ENCODE peak calls at places on chromosomes 1 and 21, in six cellular contexts. One of them, this sample, is unnamed.

GRCh38 chr21:41605178-41605933 is 97.4 kb upstream of the TMPRSS2 start:
- DNase-seq in RCC 7860: no peak
- DNase-seq in NB4: no peak
- DNase-seq in T-helper 1 cell: no peak
- DNase-seq in EH: no peak
- DNase-seq in midbrain: no peak
- DNase-seq in this sample: no peak

GRCh38 chr1:177687544-177687943 is 282.3 kb downstream of the SEC16B start:
- DNase-seq in RCC 7860: no peak
- DNase-seq in NB4: no peak
- DNase-seq in T-helper 1 cell: no peak
- DNase-seq in EH: no peak
- DNase-seq in midbrain: no peak
- DNase-seq in this sample: no peak

GRCh38 chr1:85894651-85895050 is 186.4 kb upstream of the ZNHIT6 start:
- DNase-seq in RCC 7860: no peak
- DNase-seq in NB4: peak
- DNase-seq in T-helper 1 cell: no peak
- DNase-seq in EH: peak
- DNase-seq in midbrain: no peak
- DNase-seq in this sample: no peak

GRCh38 chr21:26070822-26071425 is 99.6 kb downstream of the APP start:
- DNase-seq in RCC 7860: peak
- DNase-seq in NB4: no peak
- DNase-seq in T-helper 1 cell: peak
- DNase-seq in EH: peak
- DNase-seq in midbrain: no peak
- DNase-seq in this sample: no peak

GRCh38 chr1:86119214-86119764 is 37.3 kb downstream of the COL24A1 start:
- DNase-seq in RCC 7860: no peak
- DNase-seq in NB4: no peak
- DNase-seq in T-helper 1 cell: no peak
- DNase-seq in EH: no peak
- DNase-seq in midbrain: no peak
- DNase-seq in this sample: no peak

GRCh38 chr1:223143760-223144248 is 756 bp upstream of the TLR5 start:
- DNase-seq in RCC 7860: no peak
- DNase-seq in NB4: peak
- DNase-seq in T-helper 1 cell: no peak
- DNase-seq in EH: no peak
- DNase-seq in midbrain: no peak
- DNase-seq in this sample: no peak

GRCh38 chr1:221416723-221417122 is 325.2 kb downstream of the DUSP10 start:
- DNase-seq in RCC 7860: no peak
- DNase-seq in NB4: no peak
- DNase-seq in T-helper 1 cell: no peak
- DNase-seq in EH: no peak
- DNase-seq in midbrain: no peak
- DNase-seq in this sample: no peak

GRCh38 chr1:182869241-182869666 is 30.1 kb downstream of the DHX9 start:
- DNase-seq in RCC 7860: no peak
- DNase-seq in NB4: no peak
- DNase-seq in T-helper 1 cell: no peak
- DNase-seq in EH: no peak
- DNase-seq in midbrain: no peak
- DNase-seq in this sample: no peak

GRCh38 chr1:78003882-78004718 is 639 bp upstream of the DNAJB4 start:
- DNase-seq in RCC 7860: peak
- DNase-seq in NB4: peak
- DNase-seq in T-helper 1 cell: peak
- DNase-seq in EH: peak
- DNase-seq in midbrain: peak
- DNase-seq in this sample: peak

GRCh38 chr21:42082501-42083360 is 11.6 kb downstream of the UMODL1 start:
- DNase-seq in RCC 7860: no peak
- DNase-seq in NB4: no peak
- DNase-seq in T-helper 1 cell: no peak
- DNase-seq in EH: no peak
- DNase-seq in midbrain: no peak
- DNase-seq in this sample: no peak

GRCh38 chr1:99580451-99580850 is 65.5 kb upstream of the PALMD start:
- DNase-seq in RCC 7860: no peak
- DNase-seq in NB4: no peak
- DNase-seq in T-helper 1 cell: no peak
- DNase-seq in EH: no peak
- DNase-seq in midbrain: no peak
- DNase-seq in this sample: no peak

GRCh38 chr1:29620631-29621030 is 384.3 kb downstream of the PTPRU start:
- DNase-seq in RCC 7860: no peak
- DNase-seq in NB4: no peak
- DNase-seq in T-helper 1 cell: no peak
- DNase-seq in EH: no peak
- DNase-seq in midbrain: no peak
- DNase-seq in this sample: no peak

GRCh38 chr1:63189677-63190076 is 132.7 kb upstream of the FOXD3 start:
- DNase-seq in RCC 7860: no peak
- DNase-seq in NB4: peak
- DNase-seq in T-helper 1 cell: no peak
- DNase-seq in EH: no peak
- DNase-seq in midbrain: no peak
- DNase-seq in this sample: no peak

GRCh38 chr1:21324368-21325137 is 34.3 kb upstream of the ECE1 start:
- DNase-seq in RCC 7860: peak
- DNase-seq in NB4: peak
- DNase-seq in T-helper 1 cell: peak
- DNase-seq in EH: peak
- DNase-seq in midbrain: no peak
- DNase-seq in this sample: no peak

GRCh38 chr1:78843111-78843908 is 163.2 kb downstream of the ADGRL4 start:
- DNase-seq in RCC 7860: no peak
- DNase-seq in NB4: no peak
- DNase-seq in T-helper 1 cell: no peak
- DNase-seq in EH: peak
- DNase-seq in midbrain: no peak
- DNase-seq in this sample: no peak

GRCh38 chr1:44806704-44807363 is at the start of gene DYNLT4:
- DNase-seq in RCC 7860: no peak
- DNase-seq in NB4: no peak
- DNase-seq in T-helper 1 cell: no peak
- DNase-seq in EH: no peak
- DNase-seq in midbrain: no peak
- DNase-seq in this sample: no peak

GRCh38 chr1:235160395-235160964 is 570 bp downstream of the RBM34 start:
- DNase-seq in RCC 7860: peak
- DNase-seq in NB4: peak
- DNase-seq in T-helper 1 cell: peak
- DNase-seq in EH: no peak
- DNase-seq in midbrain: no peak
- DNase-seq in this sample: no peak

GRCh38 chr1:182857212-182857611 is 18.1 kb downstream of the DHX9 start:
- DNase-seq in RCC 7860: no peak
- DNase-seq in NB4: no peak
- DNase-seq in T-helper 1 cell: no peak
- DNase-seq in EH: no peak
- DNase-seq in midbrain: no peak
- DNase-seq in this sample: no peak

GRCh38 chr1:81802601-81803422 is 2.1 kb downstream of the ADGRL2 start:
- DNase-seq in RCC 7860: peak
- DNase-seq in NB4: no peak
- DNase-seq in T-helper 1 cell: no peak
- DNase-seq in EH: peak
- DNase-seq in midbrain: peak
- DNase-seq in this sample: no peak

GRCh38 chr1:25810341-25811299 is 9.1 kb upstream of the MTFR1L start:
- DNase-seq in RCC 7860: peak
- DNase-seq in NB4: peak
- DNase-seq in T-helper 1 cell: peak
- DNase-seq in EH: peak
- DNase-seq in midbrain: peak
- DNase-seq in this sample: peak

GRCh38 chr1:60764489-60764888 is 317.9 kb upstream of the NFIA start:
- DNase-seq in RCC 7860: no peak
- DNase-seq in NB4: no peak
- DNase-seq in T-helper 1 cell: no peak
- DNase-seq in EH: no peak
- DNase-seq in midbrain: no peak
- DNase-seq in this sample: no peak

GRCh38 chr1:74937176-74937575 is 197.0 kb upstream of the LHX8 start:
- DNase-seq in RCC 7860: no peak
- DNase-seq in NB4: no peak
- DNase-seq in T-helper 1 cell: no peak
- DNase-seq in EH: no peak
- DNase-seq in midbrain: no peak
- DNase-seq in this sample: no peak

GRCh38 chr1:172497230-172497629 is 35.7 kb upstream of the SUCO start:
- DNase-seq in RCC 7860: no peak
- DNase-seq in NB4: no peak
- DNase-seq in T-helper 1 cell: no peak
- DNase-seq in EH: peak
- DNase-seq in midbrain: no peak
- DNase-seq in this sample: no peak

GRCh38 chr21:34899760-34900159 is 149.3 kb downstream of the RUNX1 start:
- DNase-seq in RCC 7860: no peak
- DNase-seq in NB4: no peak
- DNase-seq in T-helper 1 cell: no peak
- DNase-seq in EH: no peak
- DNase-seq in midbrain: no peak
- DNase-seq in this sample: no peak

GRCh38 chr21:45318556-45319341 is 31.1 kb upstream of the POFUT2 start:
- DNase-seq in RCC 7860: peak
- DNase-seq in NB4: no peak
- DNase-seq in T-helper 1 cell: no peak
- DNase-seq in EH: peak
- DNase-seq in midbrain: no peak
- DNase-seq in this sample: no peak

GRCh38 chr1:155608888-155609225 is 1.2 kb upstream of the MSTO1 start:
- DNase-seq in RCC 7860: no peak
- DNase-seq in NB4: no peak
- DNase-seq in T-helper 1 cell: no peak
- DNase-seq in EH: no peak
- DNase-seq in midbrain: no peak
- DNase-seq in this sample: no peak

GRCh38 chr21:41821756-41822431 is 55.0 kb upstream of the RIPK4 start:
- DNase-seq in RCC 7860: no peak
- DNase-seq in NB4: no peak
- DNase-seq in T-helper 1 cell: no peak
- DNase-seq in EH: no peak
- DNase-seq in midbrain: no peak
- DNase-seq in this sample: no peak

GRCh38 chr1:224592636-224593579 is 23.2 kb upstream of the CNIH3 start:
- DNase-seq in RCC 7860: peak
- DNase-seq in NB4: peak
- DNase-seq in T-helper 1 cell: no peak
- DNase-seq in EH: peak
- DNase-seq in midbrain: no peak
- DNase-seq in this sample: no peak

GRCh38 chr1:214901718-214902117 is 180.8 kb upstream of the KCNK2 start:
- DNase-seq in RCC 7860: peak
- DNase-seq in NB4: no peak
- DNase-seq in T-helper 1 cell: no peak
- DNase-seq in EH: peak
- DNase-seq in midbrain: no peak
- DNase-seq in this sample: no peak

GRCh38 chr1:226708342-226708780 is 30.7 kb downstream of the ITPKB start:
- DNase-seq in RCC 7860: peak
- DNase-seq in NB4: peak
- DNase-seq in T-helper 1 cell: no peak
- DNase-seq in EH: peak
- DNase-seq in midbrain: no peak
- DNase-seq in this sample: no peak

GRCh38 chr1:20401405-20402010 is 84.5 kb downstream of the CAMK2N1 start:
- DNase-seq in RCC 7860: no peak
- DNase-seq in NB4: no peak
- DNase-seq in T-helper 1 cell: no peak
- DNase-seq in EH: no peak
- DNase-seq in midbrain: no peak
- DNase-seq in this sample: no peak

GRCh38 chr1:59879556-59879955 is 47.0 kb downstream of the CYP2J2 start:
- DNase-seq in RCC 7860: no peak
- DNase-seq in NB4: peak
- DNase-seq in T-helper 1 cell: peak
- DNase-seq in EH: peak
- DNase-seq in midbrain: peak
- DNase-seq in this sample: no peak

GRCh38 chr1:19811206-19811851 is 3.8 kb downstream of the RNF186 start:
- DNase-seq in RCC 7860: no peak
- DNase-seq in NB4: peak
- DNase-seq in T-helper 1 cell: peak
- DNase-seq in EH: peak
- DNase-seq in midbrain: no peak
- DNase-seq in this sample: no peak

GRCh38 chr1:24117722-24118409 is 5.9 kb upstream of the MYOM3 start:
- DNase-seq in RCC 7860: peak
- DNase-seq in NB4: no peak
- DNase-seq in T-helper 1 cell: no peak
- DNase-seq in EH: peak
- DNase-seq in midbrain: no peak
- DNase-seq in this sample: no peak